ENCODE peak calls at places on chromosome 7, in ten cellular contexts. Y is right lobe of liver, D is heart left ventricle, I is breast epithelium, O is ovary, W is Peyer's patch, E is testis, X is A549, P is adrenal gland, L is sigmoid colon. B is an unnamed sample.

GRCh38 chr7:1548438-1548831 is 7.6 kb downstream of the TMEM184A start:
- DNase-seq in Y (no peak), D (peak), I (no peak), O (no peak), W (no peak), E (no peak), X (peak), P (no peak), L (no peak), B (no peak)

GRCh38 chr7:115924398-115924797 is 106.2 kb downstream of the TFEC start:
- DNase-seq in Y (no peak), D (no peak), I (no peak), O (no peak), W (no peak), E (no peak), X (no peak), P (no peak), L (no peak), B (no peak)

GRCh38 chr7:123054357-123055133 is 59.0 kb upstream of the TAS2R16 start:
- DNase-seq in Y (no peak), D (no peak), I (no peak), O (no peak), W (no peak), E (peak), X (no peak), P (no peak), L (no peak), B (no peak)

GRCh38 chr7:8627322-8627721 is 193.9 kb downstream of the NXPH1 start:
- DNase-seq in Y (no peak), D (no peak), I (no peak), O (no peak), W (no peak), E (no peak), X (no peak), P (no peak), L (no peak), B (no peak)

GRCh38 chr7:74379938-74380337 is 73.8 kb upstream of the GTF2IRD1 start:
- DNase-seq in Y (peak), D (no peak), I (no peak), O (no peak), W (no peak), E (no peak), X (no peak), P (peak), L (peak), B (no peak)

GRCh38 chr7:127476618-127477017 is 84.1 kb upstream of the ZNF800 start:
- DNase-seq in Y (no peak), D (no peak), I (no peak), O (no peak), W (no peak), E (no peak), X (no peak), P (no peak), L (no peak), B (no peak)

GRCh38 chr7:137331378-137331777 is 12.2 kb downstream of the PTN start:
- DNase-seq in Y (no peak), D (no peak), I (no peak), O (no peak), W (no peak), E (no peak), X (no peak), P (no peak), L (no peak), B (no peak)

GRCh38 chr7:22647451-22648257 is 79.3 kb upstream of the IL6 start:
- DNase-seq in Y (no peak), D (no peak), I (no peak), O (no peak), W (no peak), E (no peak), X (no peak), P (no peak), L (no peak), B (no peak)

GRCh38 chr7:139566736-139567646 is 43.5 kb downstream of the CLEC2L start:
- DNase-seq in Y (no peak), D (no peak), I (peak), O (no peak), W (no peak), E (no peak), X (no peak), P (no peak), L (no peak), B (no peak)

GRCh38 chr7:64045301-64046040 is at the start of gene ZNF727:
- DNase-seq in Y (no peak), D (peak), I (no peak), O (peak), W (no peak), E (peak), X (no peak), P (peak), L (peak), B (peak)

GRCh38 chr7:146654048-146654447 is 537.4 kb downstream of the CNTNAP2 start:
- DNase-seq in Y (no peak), D (no peak), I (no peak), O (no peak), W (no peak), E (no peak), X (no peak), P (no peak), L (no peak), B (no peak)

GRCh38 chr7:12110425-12110824 is 100.7 kb upstream of the TMEM106B start:
- DNase-seq in Y (no peak), D (no peak), I (no peak), O (no peak), W (no peak), E (no peak), X (peak), P (no peak), L (no peak), B (no peak)

GRCh38 chr7:92758796-92759431 is 77.5 kb downstream of the CDK6 start:
- DNase-seq in Y (no peak), D (no peak), I (no peak), O (no peak), W (no peak), E (no peak), X (no peak), P (no peak), L (no peak), B (no peak)

DNA sequence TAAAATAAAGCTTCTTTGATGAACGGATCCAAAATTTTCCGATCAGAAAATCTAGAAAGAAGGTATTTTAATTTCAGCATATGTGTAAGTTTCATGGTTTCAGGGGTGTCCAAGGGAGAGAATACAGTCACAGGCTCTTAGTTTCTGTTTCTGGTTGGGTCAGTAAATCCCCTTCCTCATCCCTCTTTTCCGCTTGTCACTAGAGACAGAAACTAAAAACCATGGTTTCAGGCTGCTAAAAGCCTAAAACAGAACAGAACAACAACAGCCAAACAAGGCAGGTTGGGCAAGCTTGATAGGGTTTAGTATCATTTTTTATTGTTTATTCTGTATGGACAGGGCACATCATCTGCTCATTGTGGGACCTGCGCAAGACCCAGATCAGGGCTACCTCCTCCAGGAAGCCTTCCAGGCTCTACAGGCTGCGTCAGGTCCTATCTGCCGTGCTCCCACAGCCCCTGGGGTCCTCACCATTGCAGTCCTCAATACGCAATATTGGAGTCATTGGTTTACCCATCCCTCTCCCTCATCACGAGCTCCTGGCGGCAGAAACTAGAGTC is 70.3 kb upstream of the CUX1 start:
- DNase-seq in Y (no peak), D (no peak), I (no peak), O (no peak), W (no peak), E (no peak), X (no peak), P (no peak), L (no peak), B (no peak)
- H3K4me3 ChIP-seq in Y (no peak), D (no peak), I (no peak), O (no peak), W (no peak), E (no peak), X (no peak), P (no peak), L (no peak), B (no peak)

GRCh38 chr7:39623312-39624201 is at the start of gene RALA:
- DNase-seq in Y (peak), D (peak), I (peak), O (peak), W (peak), E (peak), X (peak), P (peak), L (peak), B (peak)
- TF ChIP-seq POLR2A in Y (peak), D (no peak), I (peak), O (peak), W (peak), E (peak), X (peak), P (peak), L (peak), B (peak)

GRCh38 chr7:155488483-155489127 is 30.7 kb downstream of the EN2 start:
- DNase-seq in Y (no peak), D (no peak), I (no peak), O (no peak), W (no peak), E (no peak), X (no peak), P (no peak), L (no peak), B (no peak)

GRCh38 chr7:155490697-155491628 is 33.0 kb downstream of the EN2 start:
- DNase-seq in Y (no peak), D (peak), I (no peak), O (no peak), W (no peak), E (peak), X (no peak), P (peak), L (no peak), B (no peak)

GRCh38 chr7:155491812-155492211 is 33.9 kb downstream of the EN2 start:
- DNase-seq in Y (no peak), D (no peak), I (no peak), O (no peak), W (no peak), E (no peak), X (no peak), P (no peak), L (no peak), B (no peak)

GRCh38 chr7:155489158-155489840 is 31.4 kb downstream of the EN2 start:
- DNase-seq in Y (no peak), D (no peak), I (no peak), O (no peak), W (no peak), E (no peak), X (no peak), P (no peak), L (no peak), B (no peak)

DNA sequence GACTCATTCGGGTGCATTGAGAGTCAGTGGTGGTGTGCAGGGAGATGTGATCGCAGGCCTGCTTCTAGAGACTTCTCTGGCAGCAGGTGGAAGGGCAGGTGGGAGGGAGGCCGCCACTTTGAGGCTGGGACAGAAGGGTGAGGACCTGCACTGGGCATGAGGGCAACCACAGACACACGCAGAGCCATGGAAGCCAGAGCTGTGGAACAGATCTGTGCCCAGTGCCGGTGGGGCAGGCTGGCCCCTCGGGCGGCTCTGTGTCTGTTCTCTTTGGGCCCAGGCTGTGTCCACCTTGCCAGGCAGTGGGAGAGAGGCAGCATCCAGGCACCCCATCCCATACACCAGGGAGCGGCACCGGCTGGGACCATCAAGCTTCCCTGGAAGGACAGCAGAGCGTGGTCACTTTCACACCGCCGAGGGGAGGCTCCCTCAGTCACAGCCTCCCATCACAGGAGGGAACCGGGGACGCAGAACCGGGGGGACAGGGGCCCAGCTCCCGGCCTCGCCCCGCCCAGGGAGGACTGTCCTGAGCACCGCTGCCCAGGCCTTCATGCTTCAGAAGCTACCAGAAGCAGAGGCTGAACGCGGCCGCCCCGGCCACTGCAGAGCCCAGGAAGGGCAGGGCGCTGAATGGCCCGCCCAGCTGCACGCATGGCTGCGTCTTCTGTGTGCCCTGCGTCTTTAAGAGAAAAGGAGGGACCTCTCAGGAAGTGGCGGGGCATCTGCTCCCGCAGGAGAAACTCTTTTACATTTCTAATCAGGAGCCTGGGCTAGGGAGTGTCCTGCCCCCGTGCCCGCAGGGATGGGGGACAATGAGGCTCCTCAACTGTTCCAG is 32.1 kb downstream of the EN2 start:
- DNase-seq in Y (no peak), D (no peak), I (no peak), O (no peak), W (no peak), E (peak), X (no peak), P (no peak), L (no peak), B (no peak)
- H3K4me3 ChIP-seq in Y (peak), D (peak), I (peak), O (peak), W (peak), E (peak), X (no peak), P (peak), L (peak), B (peak)

GRCh38 chr7:157383868-157384267 is 47.1 kb downstream of the DNAJB6 start:
- DNase-seq in Y (no peak), D (no peak), I (no peak), O (no peak), W (no peak), E (no peak), X (no peak), P (no peak), L (no peak), B (no peak)

GRCh38 chr7:157379493-157379892 is 42.7 kb downstream of the DNAJB6 start:
- DNase-seq in Y (no peak), D (no peak), I (no peak), O (no peak), W (no peak), E (no peak), X (no peak), P (no peak), L (no peak), B (no peak)

GRCh38 chr7:157378390-157378789 is 41.6 kb downstream of the DNAJB6 start:
- DNase-seq in Y (no peak), D (no peak), I (no peak), O (no peak), W (no peak), E (no peak), X (no peak), P (no peak), L (no peak), B (no peak)

GRCh38 chr7:157377436-157378124 is 40.8 kb downstream of the DNAJB6 start:
- DNase-seq in Y (no peak), D (no peak), I (no peak), O (no peak), W (no peak), E (no peak), X (no peak), P (no peak), L (no peak), B (no peak)

DNA sequence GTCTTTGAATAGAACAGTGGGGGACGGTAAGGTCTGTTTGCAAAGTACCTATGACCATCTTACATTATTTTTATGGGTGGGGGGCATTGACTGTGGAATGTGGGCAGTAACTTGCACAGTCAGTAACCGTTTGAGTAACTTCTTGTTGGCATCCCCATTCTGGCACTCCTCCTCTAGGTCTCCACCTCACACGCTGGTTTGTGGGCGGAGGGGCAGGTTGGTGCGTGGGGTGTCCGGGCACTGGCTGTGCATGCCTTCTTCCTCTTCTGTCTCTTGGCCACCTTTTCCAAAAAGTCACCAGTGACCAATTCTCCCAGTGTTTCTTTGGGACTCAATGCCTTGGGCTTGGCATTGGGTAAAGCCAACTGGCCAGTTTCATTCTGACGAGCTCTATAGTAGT is 43.6 kb downstream of the DNAJB6 start:
- DNase-seq in Y (no peak), D (no peak), I (no peak), O (no peak), W (no peak), E (no peak), X (no peak), P (no peak), L (no peak), B (no peak)
- TF ChIP-seq POLR2A in Y (no peak), D (no peak), I (no peak), O (no peak), W (no peak), E (no peak), X (no peak), P (no peak), L (no peak), B (no peak)

DNA sequence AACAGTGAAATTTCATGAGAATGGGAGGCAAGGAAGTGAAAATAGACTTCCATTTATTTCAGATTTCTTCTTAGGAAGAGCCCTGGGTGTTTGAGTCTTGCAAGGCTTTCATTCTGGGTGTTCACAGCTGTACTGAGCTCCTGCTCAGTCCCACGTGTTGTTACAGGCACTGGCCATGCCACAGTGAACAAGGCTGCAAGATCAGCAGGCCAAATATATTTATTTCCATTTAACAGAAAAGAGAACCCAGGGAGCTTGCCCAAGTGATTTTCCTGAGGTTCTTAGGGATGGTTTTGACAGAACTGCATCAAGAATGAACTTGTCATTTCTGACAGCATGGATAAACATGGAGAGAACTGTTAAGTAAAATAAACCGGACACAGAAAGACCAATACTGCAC is 54.5 kb upstream of the CD36 start:
- DNase-seq in Y (no peak), D (no peak), I (no peak), O (no peak), W (no peak), E (no peak), X (no peak), P (no peak), L (no peak), B (no peak)
- H3K4me3 ChIP-seq in Y (no peak), D (no peak), I (no peak), O (no peak), W (no peak), E (no peak), X (no peak), P (no peak), L (no peak), B (no peak)

DNA sequence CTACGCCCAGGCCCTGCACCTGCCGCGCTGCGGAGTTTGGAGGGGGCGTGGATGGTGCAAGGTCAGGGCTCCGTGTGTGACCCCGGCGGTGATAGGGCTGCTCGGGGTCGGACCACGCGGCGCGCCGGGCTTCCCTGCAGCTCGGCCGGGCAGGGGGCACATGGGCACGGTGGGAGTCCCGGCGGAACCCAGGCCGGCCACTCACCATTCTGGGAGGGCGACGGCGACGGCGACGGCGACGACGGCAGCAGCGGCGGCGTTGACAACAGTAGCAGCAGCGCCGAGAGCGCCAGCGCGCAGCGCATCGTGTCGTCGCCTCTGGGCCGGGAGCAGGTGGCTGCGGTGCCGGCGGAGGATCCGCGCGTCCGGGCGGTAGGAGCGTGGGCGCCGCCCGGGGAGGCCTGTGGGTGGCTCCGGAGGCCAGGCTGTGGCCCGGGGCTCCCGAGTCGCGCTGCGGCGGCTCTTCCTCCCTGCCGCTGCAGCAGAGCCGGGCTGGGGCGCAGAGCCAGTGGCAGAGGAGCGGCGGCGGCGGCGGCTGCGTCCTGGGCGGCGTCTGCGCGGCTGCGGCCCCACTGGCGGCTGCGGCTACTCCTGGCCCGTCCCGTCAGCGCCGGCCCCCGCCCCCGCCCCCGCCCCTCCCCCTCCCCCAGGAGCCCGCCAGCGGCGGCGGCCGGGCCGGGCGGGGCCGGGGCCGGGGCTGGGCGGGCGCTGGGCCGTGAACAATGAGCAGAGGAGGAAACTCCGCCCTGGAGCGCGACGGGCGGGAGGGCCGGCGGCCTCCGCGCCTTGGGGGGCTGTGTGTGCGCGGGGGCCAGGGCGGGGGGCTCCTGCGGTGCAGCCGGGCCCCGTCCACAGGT is at the start of gene PODXL:
- DNase-seq in Y (peak), D (peak), I (no peak), O (peak), W (peak), E (peak), X (peak), P (peak), L (peak), B (peak)
- TF ChIP-seq POLR2A in Y (no peak), D (no peak), I (no peak), O (no peak), W (no peak), E (no peak), X (peak), P (peak), L (no peak), B (peak)